ENCODE peak calls at places on chromosomes 12 and 14, in six cellular contexts. C, X, K, H, Y and U are unnamed samples.

GRCh38 chr12:106131671-106132070 is 7.1 kb downstream of the NUAK1 start:
- DNase-seq in C (no peak), X (no peak), K (no peak), H (no peak), Y (peak), U (no peak)

GRCh38 chr12:43462080-43462479 is 89.9 kb downstream of the ADAMTS20 start:
- DNase-seq in C (no peak), X (no peak), K (no peak), H (no peak), Y (no peak), U (no peak)

GRCh38 chr14:75769047-75769685 is 108.1 kb downstream of the TTLL5 start:
- DNase-seq in C (no peak), X (no peak), K (no peak), H (no peak), Y (no peak), U (no peak)

GRCh38 chr12:118126119-118126757 is 9.7 kb upstream of the PEBP1 start:
- DNase-seq in C (peak), X (no peak), K (no peak), H (no peak), Y (peak), U (no peak)

GRCh38 chr14:62301911-62302310 is 539.7 kb downstream of the SNAPC1 start:
- DNase-seq in C (no peak), X (no peak), K (no peak), H (no peak), Y (no peak), U (no peak)

GRCh38 chr12:71837356-71837755 is 2.2 kb upstream of the TBC1D15 start:
- DNase-seq in C (no peak), X (no peak), K (no peak), H (no peak), Y (no peak), U (no peak)

GRCh38 chr12:109944975-109945374 is 44.9 kb downstream of the TCHP start:
- DNase-seq in C (no peak), X (no peak), K (peak), H (no peak), Y (peak), U (no peak)

GRCh38 chr12:21819236-21819635 is 44.7 kb upstream of the KCNJ8 start:
- DNase-seq in C (no peak), X (no peak), K (no peak), H (no peak), Y (peak), U (no peak)

GRCh38 chr12:116650062-116650461 is 87.8 kb downstream of the SPRING1 start:
- DNase-seq in C (no peak), X (no peak), K (no peak), H (no peak), Y (no peak), U (no peak)

GRCh38 chr12:85985996-85986395 is 111.9 kb downstream of the NTS start:
- DNase-seq in C (no peak), X (no peak), K (no peak), H (no peak), Y (no peak), U (no peak)